ENCODE peak calls at places on chromosomes 1 and 21, in seven cellular contexts. One of them, this sample, is unnamed.

GRCh38 chr1:102875756-102876155 is 232.6 kb downstream of the COL11A1 start:
- DNase-seq in fibroblast of lung: no peak
- DNase-seq in GM06990: no peak
- DNase-seq in MG63: no peak
- DNase-seq in ovary: no peak
- DNase-seq in coronary artery: no peak
- DNase-seq in heart right ventricle: no peak
- DNase-seq in this sample: no peak

GRCh38 chr1:2946291-2946690 is 75.0 kb upstream of the ACTRT2 start:
- DNase-seq in fibroblast of lung: no peak
- DNase-seq in GM06990: no peak
- DNase-seq in MG63: no peak
- DNase-seq in ovary: no peak
- DNase-seq in coronary artery: no peak
- DNase-seq in heart right ventricle: no peak
- DNase-seq in this sample: no peak

GRCh38 chr1:67420835-67421492 is 9.2 kb downstream of the SERBP1 start:
- DNase-seq in fibroblast of lung: no peak
- DNase-seq in GM06990: no peak
- DNase-seq in MG63: no peak
- DNase-seq in ovary: no peak
- DNase-seq in coronary artery: no peak
- DNase-seq in heart right ventricle: no peak
- DNase-seq in this sample: no peak

GRCh38 chr1:21900766-21901472 is 36.2 kb downstream of the HSPG2 start:
- DNase-seq in fibroblast of lung: no peak
- DNase-seq in GM06990: no peak
- DNase-seq in MG63: no peak
- DNase-seq in ovary: no peak
- DNase-seq in coronary artery: no peak
- DNase-seq in heart right ventricle: no peak
- DNase-seq in this sample: no peak

GRCh38 chr1:46528297-46528955 is 23.0 kb downstream of the KNCN start:
- DNase-seq in fibroblast of lung: no peak
- DNase-seq in GM06990: no peak
- DNase-seq in MG63: no peak
- DNase-seq in ovary: no peak
- DNase-seq in coronary artery: no peak
- DNase-seq in heart right ventricle: no peak
- DNase-seq in this sample: no peak

GRCh38 chr1:26482921-26483320 is 10.7 kb downstream of the HMGN2 start:
- DNase-seq in fibroblast of lung: peak
- DNase-seq in GM06990: no peak
- DNase-seq in MG63: no peak
- DNase-seq in ovary: no peak
- DNase-seq in coronary artery: no peak
- DNase-seq in heart right ventricle: no peak
- DNase-seq in this sample: no peak

GRCh38 chr21:26840206-26840605 is 5.0 kb downstream of the ADAMTS1 start:
- DNase-seq in fibroblast of lung: no peak
- DNase-seq in GM06990: no peak
- DNase-seq in MG63: no peak
- DNase-seq in ovary: peak
- DNase-seq in coronary artery: no peak
- DNase-seq in heart right ventricle: no peak
- DNase-seq in this sample: no peak

GRCh38 chr1:153693466-153693865 is 15.0 kb downstream of the NPR1 start:
- DNase-seq in fibroblast of lung: no peak
- DNase-seq in GM06990: no peak
- DNase-seq in MG63: no peak
- DNase-seq in ovary: no peak
- DNase-seq in coronary artery: no peak
- DNase-seq in heart right ventricle: no peak
- DNase-seq in this sample: no peak

GRCh38 chr1:58762806-58763205 is 21.0 kb downstream of the JUN start:
- DNase-seq in fibroblast of lung: peak
- DNase-seq in GM06990: no peak
- DNase-seq in MG63: peak
- DNase-seq in ovary: no peak
- DNase-seq in coronary artery: no peak
- DNase-seq in heart right ventricle: no peak
- DNase-seq in this sample: no peak

GRCh38 chr1:14989931-14990728 is 163.4 kb upstream of the TMEM51 start:
- DNase-seq in fibroblast of lung: no peak
- DNase-seq in GM06990: no peak
- DNase-seq in MG63: no peak
- DNase-seq in ovary: no peak
- DNase-seq in coronary artery: no peak
- DNase-seq in heart right ventricle: no peak
- DNase-seq in this sample: no peak

GRCh38 chr1:15923241-15923640 is 52.7 kb downstream of the ZBTB17 start:
- DNase-seq in fibroblast of lung: peak
- DNase-seq in GM06990: no peak
- DNase-seq in MG63: no peak
- DNase-seq in ovary: no peak
- DNase-seq in coronary artery: no peak
- DNase-seq in heart right ventricle: no peak
- DNase-seq in this sample: no peak

GRCh38 chr1:231279081-231279480 is 38.1 kb downstream of the GNPAT start:
- DNase-seq in fibroblast of lung: peak
- DNase-seq in GM06990: no peak
- DNase-seq in MG63: peak
- DNase-seq in ovary: no peak
- DNase-seq in coronary artery: no peak
- DNase-seq in heart right ventricle: no peak
- DNase-seq in this sample: no peak

GRCh38 chr1:74425669-74426068 is 86.7 kb downstream of the LRRC53 start:
- DNase-seq in fibroblast of lung: peak
- DNase-seq in GM06990: no peak
- DNase-seq in MG63: no peak
- DNase-seq in ovary: no peak
- DNase-seq in coronary artery: no peak
- DNase-seq in heart right ventricle: no peak
- DNase-seq in this sample: no peak

GRCh38 chr1:66570196-66570595 is 36.2 kb downstream of the SGIP1 start:
- DNase-seq in fibroblast of lung: peak
- DNase-seq in GM06990: no peak
- DNase-seq in MG63: no peak
- DNase-seq in ovary: no peak
- DNase-seq in coronary artery: no peak
- DNase-seq in heart right ventricle: no peak
- DNase-seq in this sample: no peak

GRCh38 chr1:239555350-239555749 is 169.0 kb downstream of the CHRM3 start:
- DNase-seq in fibroblast of lung: no peak
- DNase-seq in GM06990: no peak
- DNase-seq in MG63: no peak
- DNase-seq in ovary: no peak
- DNase-seq in coronary artery: no peak
- DNase-seq in heart right ventricle: no peak
- DNase-seq in this sample: no peak

GRCh38 chr1:93033785-93034184 is 45.3 kb upstream of the MTF2 start:
- DNase-seq in fibroblast of lung: no peak
- DNase-seq in GM06990: peak
- DNase-seq in MG63: no peak
- DNase-seq in ovary: no peak
- DNase-seq in coronary artery: no peak
- DNase-seq in heart right ventricle: no peak
- DNase-seq in this sample: peak

GRCh38 chr1:99292946-99293345 is 28.7 kb downstream of the PLPPR4 start:
- DNase-seq in fibroblast of lung: peak
- DNase-seq in GM06990: no peak
- DNase-seq in MG63: no peak
- DNase-seq in ovary: no peak
- DNase-seq in coronary artery: no peak
- DNase-seq in heart right ventricle: no peak
- DNase-seq in this sample: no peak

GRCh38 chr1:214476229-214476957 is 75.0 kb downstream of the PTPN14 start:
- DNase-seq in fibroblast of lung: peak
- DNase-seq in GM06990: no peak
- DNase-seq in MG63: no peak
- DNase-seq in ovary: no peak
- DNase-seq in coronary artery: no peak
- DNase-seq in heart right ventricle: no peak
- DNase-seq in this sample: no peak

GRCh38 chr1:168216171-168216570 is 9.6 kb upstream of the SFT2D2 start:
- DNase-seq in fibroblast of lung: no peak
- DNase-seq in GM06990: no peak
- DNase-seq in MG63: peak
- DNase-seq in ovary: no peak
- DNase-seq in coronary artery: no peak
- DNase-seq in heart right ventricle: no peak
- DNase-seq in this sample: no peak

GRCh38 chr1:109933856-109934711 is 23.4 kb downstream of the CSF1 start:
- DNase-seq in fibroblast of lung: peak
- DNase-seq in GM06990: no peak
- DNase-seq in MG63: peak
- DNase-seq in ovary: no peak
- DNase-seq in coronary artery: no peak
- DNase-seq in heart right ventricle: no peak
- DNase-seq in this sample: no peak

GRCh38 chr1:21174638-21175323 is 1.9 kb downstream of the EIF4G3 start:
- DNase-seq in fibroblast of lung: peak
- DNase-seq in GM06990: no peak
- DNase-seq in MG63: no peak
- DNase-seq in ovary: no peak
- DNase-seq in coronary artery: no peak
- DNase-seq in heart right ventricle: no peak
- DNase-seq in this sample: no peak

GRCh38 chr1:25550155-25550506 is 6.7 kb downstream of the LDLRAP1 start:
- DNase-seq in fibroblast of lung: peak
- DNase-seq in GM06990: no peak
- DNase-seq in MG63: no peak
- DNase-seq in ovary: no peak
- DNase-seq in coronary artery: no peak
- DNase-seq in heart right ventricle: no peak
- DNase-seq in this sample: no peak

GRCh38 chr1:92482665-92483441 is 3.9 kb downstream of the GFI1 start:
- DNase-seq in fibroblast of lung: no peak
- DNase-seq in GM06990: peak
- DNase-seq in MG63: no peak
- DNase-seq in ovary: no peak
- DNase-seq in coronary artery: no peak
- DNase-seq in heart right ventricle: no peak
- DNase-seq in this sample: peak

GRCh38 chr1:65175171-65176070 is 27.4 kb downstream of the AK4 start:
- DNase-seq in fibroblast of lung: peak
- DNase-seq in GM06990: no peak
- DNase-seq in MG63: peak
- DNase-seq in ovary: no peak
- DNase-seq in coronary artery: no peak
- DNase-seq in heart right ventricle: peak
- DNase-seq in this sample: no peak

GRCh38 chr1:94009304-94009703 is 100.1 kb upstream of the GCLM start:
- DNase-seq in fibroblast of lung: peak
- DNase-seq in GM06990: no peak
- DNase-seq in MG63: no peak
- DNase-seq in ovary: no peak
- DNase-seq in coronary artery: no peak
- DNase-seq in heart right ventricle: no peak
- DNase-seq in this sample: no peak

GRCh38 chr21:15138475-15138874 is 73.7 kb upstream of the NRIP1 start:
- DNase-seq in fibroblast of lung: no peak
- DNase-seq in GM06990: no peak
- DNase-seq in MG63: peak
- DNase-seq in ovary: peak
- DNase-seq in coronary artery: no peak
- DNase-seq in heart right ventricle: no peak
- DNase-seq in this sample: no peak

GRCh38 chr1:44646711-44647110 is 27.6 kb downstream of the TMEM53 start:
- DNase-seq in fibroblast of lung: no peak
- DNase-seq in GM06990: no peak
- DNase-seq in MG63: no peak
- DNase-seq in ovary: no peak
- DNase-seq in coronary artery: no peak
- DNase-seq in heart right ventricle: no peak
- DNase-seq in this sample: no peak

GRCh38 chr1:119987112-119987511 is 82.3 kb downstream of the NOTCH2 start:
- DNase-seq in fibroblast of lung: peak
- DNase-seq in GM06990: no peak
- DNase-seq in MG63: peak
- DNase-seq in ovary: no peak
- DNase-seq in coronary artery: no peak
- DNase-seq in heart right ventricle: no peak
- DNase-seq in this sample: peak

GRCh38 chr1:24805534-24806301 is 60.5 kb downstream of the CLIC4 start:
- DNase-seq in fibroblast of lung: peak
- DNase-seq in GM06990: no peak
- DNase-seq in MG63: peak
- DNase-seq in ovary: no peak
- DNase-seq in coronary artery: no peak
- DNase-seq in heart right ventricle: no peak
- DNase-seq in this sample: no peak

GRCh38 chr1:178389441-178389840 is 107.3 kb downstream of the CLEC20A start:
- DNase-seq in fibroblast of lung: peak
- DNase-seq in GM06990: no peak
- DNase-seq in MG63: no peak
- DNase-seq in ovary: no peak
- DNase-seq in coronary artery: no peak
- DNase-seq in heart right ventricle: no peak
- DNase-seq in this sample: no peak
- H3K4me3 ChIP-seq in fibroblast of lung: no peak
- H3K4me3 ChIP-seq in GM06990: no peak
- H3K4me3 ChIP-seq in MG63: no peak
- H3K4me3 ChIP-seq in ovary: no peak
- H3K4me3 ChIP-seq in coronary artery: no peak
- H3K4me3 ChIP-seq in heart right ventricle: no peak
- H3K4me3 ChIP-seq in this sample: no peak

GRCh38 chr1:183630748-183631147 is 4.8 kb downstream of the ARPC5 start:
- DNase-seq in fibroblast of lung: peak
- DNase-seq in GM06990: no peak
- DNase-seq in MG63: peak
- DNase-seq in ovary: no peak
- DNase-seq in coronary artery: no peak
- DNase-seq in heart right ventricle: no peak
- DNase-seq in this sample: no peak
- H3K4me3 ChIP-seq in fibroblast of lung: no peak
- H3K4me3 ChIP-seq in GM06990: no peak
- H3K4me3 ChIP-seq in MG63: no peak
- H3K4me3 ChIP-seq in ovary: no peak
- H3K4me3 ChIP-seq in coronary artery: peak
- H3K4me3 ChIP-seq in heart right ventricle: no peak
- H3K4me3 ChIP-seq in this sample: no peak

DNA sequence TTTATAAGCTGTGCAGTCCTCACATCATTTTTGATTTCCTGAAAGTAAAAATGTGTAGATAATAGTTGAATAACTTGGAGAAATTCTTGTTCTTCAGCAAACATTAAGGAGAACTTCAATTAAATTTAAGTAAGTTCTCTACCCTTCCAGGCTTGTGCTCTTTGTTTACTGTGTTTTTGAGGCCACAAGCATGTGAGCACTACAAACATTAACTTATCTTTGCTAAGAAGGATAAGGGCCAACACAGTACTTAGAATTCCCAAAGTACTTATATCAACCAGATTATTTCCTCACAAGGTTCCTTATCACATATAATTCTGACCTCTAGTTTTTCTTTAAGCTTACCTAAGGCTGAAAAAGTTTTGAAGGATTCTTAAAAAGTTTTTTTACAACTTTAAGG is 24.7 kb upstream of the RWDD3 start:
- DNase-seq in fibroblast of lung: no peak
- DNase-seq in GM06990: no peak
- DNase-seq in MG63: no peak
- DNase-seq in ovary: no peak
- DNase-seq in coronary artery: no peak
- DNase-seq in heart right ventricle: no peak
- DNase-seq in this sample: no peak
- H3K4me3 ChIP-seq in fibroblast of lung: no peak
- H3K4me3 ChIP-seq in GM06990: no peak
- H3K4me3 ChIP-seq in MG63: no peak
- H3K4me3 ChIP-seq in ovary: no peak
- H3K4me3 ChIP-seq in coronary artery: no peak
- H3K4me3 ChIP-seq in heart right ventricle: no peak
- H3K4me3 ChIP-seq in this sample: no peak

GRCh38 chr1:235882816-235883215 is 16.1 kb upstream of the LYST start:
- DNase-seq in fibroblast of lung: peak
- DNase-seq in GM06990: no peak
- DNase-seq in MG63: peak
- DNase-seq in ovary: no peak
- DNase-seq in coronary artery: no peak
- DNase-seq in heart right ventricle: no peak
- DNase-seq in this sample: no peak
- H3K4me3 ChIP-seq in fibroblast of lung: peak
- H3K4me3 ChIP-seq in GM06990: peak
- H3K4me3 ChIP-seq in MG63: no peak
- H3K4me3 ChIP-seq in ovary: no peak
- H3K4me3 ChIP-seq in coronary artery: peak
- H3K4me3 ChIP-seq in heart right ventricle: peak
- H3K4me3 ChIP-seq in this sample: peak